ENCODE peak calls at places on chromosomes 13 and 19, in nine cellular contexts. One of them, this sample, is unnamed.
A peak's percentile ranks its signal among the peaks of the same experiment; 100 is the strongest.

GRCh38 chr19:56951672-56952071 is 111.1 kb upstream of the PEG3 start:
- DNase-seq in pancreas: no peak
- DNase-seq in ascending aorta: no peak
- DNase-seq in lung: no peak
- DNase-seq in IMR-90: no peak
- DNase-seq in tibial artery: no peak
- DNase-seq in cardiac muscle cell: no peak
- DNase-seq in colonic mucosa: no peak
- DNase-seq in bronchial epithelial cell: no peak
- DNase-seq in this sample: no peak

GRCh38 chr19:28883241-28883693 is 329.7 kb downstream of the UQCRFS1 start:
- DNase-seq in IMR-90: peak; percentile 41
- DNase-seq in pancreas: no peak
- DNase-seq in ascending aorta: no peak
- DNase-seq in cardiac muscle cell: peak; percentile 74
- DNase-seq in colonic mucosa: no peak
- DNase-seq in bronchial epithelial cell: no peak
- DNase-seq in tibial artery: no peak
- DNase-seq in lung: no peak
- DNase-seq in this sample: no peak

GRCh38 chr13:46686171-46686570 is 110.8 kb downstream of the ESD start:
- DNase-seq in colonic mucosa: no peak
- DNase-seq in ascending aorta: no peak
- DNase-seq in IMR-90: no peak
- DNase-seq in cardiac muscle cell: no peak
- DNase-seq in pancreas: no peak
- DNase-seq in bronchial epithelial cell: peak; percentile 48
- DNase-seq in lung: no peak
- DNase-seq in tibial artery: no peak
- DNase-seq in this sample: no peak

GRCh38 chr13:82176761-82177160 is 1705.5 kb downstream of the SLITRK1 start:
- DNase-seq in pancreas: no peak
- DNase-seq in tibial artery: no peak
- DNase-seq in colonic mucosa: no peak
- DNase-seq in bronchial epithelial cell: no peak
- DNase-seq in IMR-90: no peak
- DNase-seq in cardiac muscle cell: no peak
- DNase-seq in ascending aorta: no peak
- DNase-seq in lung: no peak
- DNase-seq in this sample: no peak

GRCh38 chr19:6521718-6522646 is 8.8 kb upstream of the TNFSF9 start:
- DNase-seq in lung: no peak
- DNase-seq in pancreas: no peak
- DNase-seq in cardiac muscle cell: no peak
- DNase-seq in bronchial epithelial cell: no peak
- DNase-seq in ascending aorta: no peak
- DNase-seq in tibial artery: no peak
- DNase-seq in IMR-90: no peak
- DNase-seq in colonic mucosa: no peak
- DNase-seq in this sample: peak; percentile 91

GRCh38 chr19:18062043-18062442 is 24.7 kb downstream of the IL12RB1 start:
- DNase-seq in lung: no peak
- DNase-seq in bronchial epithelial cell: no peak
- DNase-seq in ascending aorta: no peak
- DNase-seq in tibial artery: no peak
- DNase-seq in IMR-90: no peak
- DNase-seq in colonic mucosa: no peak
- DNase-seq in cardiac muscle cell: no peak
- DNase-seq in pancreas: no peak
- DNase-seq in this sample: no peak

GRCh38 chr13:29457299-29457698 is 138.2 kb downstream of the SLC7A1 start:
- DNase-seq in ascending aorta: no peak
- DNase-seq in bronchial epithelial cell: peak; percentile 96
- DNase-seq in cardiac muscle cell: no peak
- DNase-seq in pancreas: no peak
- DNase-seq in IMR-90: peak; percentile 79
- DNase-seq in tibial artery: no peak
- DNase-seq in colonic mucosa: no peak
- DNase-seq in lung: no peak
- DNase-seq in this sample: no peak

GRCh38 chr13:95247857-95248256 is 53.4 kb downstream of the ABCC4 start:
- DNase-seq in bronchial epithelial cell: no peak
- DNase-seq in colonic mucosa: no peak
- DNase-seq in lung: no peak
- DNase-seq in tibial artery: no peak
- DNase-seq in IMR-90: no peak
- DNase-seq in pancreas: no peak
- DNase-seq in cardiac muscle cell: no peak
- DNase-seq in ascending aorta: no peak
- DNase-seq in this sample: no peak

GRCh38 chr19:46861691-46862503 is 1.1 kb downstream of the ARHGAP35 start:
- DNase-seq in tibial artery: no peak
- DNase-seq in cardiac muscle cell: peak; percentile 63
- DNase-seq in bronchial epithelial cell: no peak
- DNase-seq in colonic mucosa: peak; percentile 53
- DNase-seq in IMR-90: no peak
- DNase-seq in ascending aorta: peak; percentile 62
- DNase-seq in pancreas: peak; percentile 64
- DNase-seq in lung: no peak
- DNase-seq in this sample: peak; percentile 33

GRCh38 chr19:49663224-49663623 is 2.4 kb downstream of the IRF3 start:
- DNase-seq in IMR-90: no peak
- DNase-seq in bronchial epithelial cell: no peak
- DNase-seq in cardiac muscle cell: no peak
- DNase-seq in colonic mucosa: no peak
- DNase-seq in lung: no peak
- DNase-seq in tibial artery: no peak
- DNase-seq in pancreas: no peak
- DNase-seq in ascending aorta: no peak
- DNase-seq in this sample: no peak

GRCh38 chr13:52004508-52005183 is 6.6 kb downstream of the ATP7B start:
- DNase-seq in lung: no peak
- DNase-seq in bronchial epithelial cell: no peak
- DNase-seq in tibial artery: no peak
- DNase-seq in colonic mucosa: peak; percentile 63
- DNase-seq in IMR-90: no peak
- DNase-seq in cardiac muscle cell: no peak
- DNase-seq in ascending aorta: no peak
- DNase-seq in pancreas: no peak
- DNase-seq in this sample: no peak

GRCh38 chr19:7673995-7674667 is 2.8 kb upstream of the MCEMP1 start:
- DNase-seq in colonic mucosa: peak; percentile 86
- DNase-seq in pancreas: no peak
- DNase-seq in cardiac muscle cell: peak; percentile 20
- DNase-seq in IMR-90: peak; percentile 45
- DNase-seq in lung: peak; percentile 80
- DNase-seq in ascending aorta: peak; percentile 72
- DNase-seq in bronchial epithelial cell: peak; percentile 32
- DNase-seq in tibial artery: peak; percentile 73
- DNase-seq in this sample: peak; percentile 64

GRCh38 chr19:12969292-12969988 is at the start of gene DAND5:
- DNase-seq in colonic mucosa: no peak
- DNase-seq in pancreas: no peak
- DNase-seq in IMR-90: no peak
- DNase-seq in cardiac muscle cell: no peak
- DNase-seq in lung: no peak
- DNase-seq in ascending aorta: no peak
- DNase-seq in bronchial epithelial cell: no peak
- DNase-seq in tibial artery: no peak
- DNase-seq in this sample: no peak

GRCh38 chr13:42973581-42973980 is 18.5 kb downstream of the EPSTI1 start:
- DNase-seq in ascending aorta: no peak
- DNase-seq in IMR-90: no peak
- DNase-seq in bronchial epithelial cell: peak; percentile 51
- DNase-seq in tibial artery: no peak
- DNase-seq in pancreas: no peak
- DNase-seq in colonic mucosa: no peak
- DNase-seq in lung: no peak
- DNase-seq in cardiac muscle cell: no peak
- DNase-seq in this sample: no peak

GRCh38 chr19:4581381-4582111 is 22.1 kb upstream of the SEMA6B start:
- DNase-seq in ascending aorta: no peak
- DNase-seq in colonic mucosa: no peak
- DNase-seq in IMR-90: no peak
- DNase-seq in lung: no peak
- DNase-seq in cardiac muscle cell: peak; percentile 80
- DNase-seq in pancreas: no peak
- DNase-seq in bronchial epithelial cell: no peak
- DNase-seq in tibial artery: no peak
- DNase-seq in this sample: peak; percentile 62

GRCh38 chr19:45391346-45391745 is 13.5 kb downstream of the PPP1R13L start:
- DNase-seq in bronchial epithelial cell: no peak
- DNase-seq in lung: no peak
- DNase-seq in cardiac muscle cell: no peak
- DNase-seq in tibial artery: no peak
- DNase-seq in IMR-90: peak; percentile 18
- DNase-seq in ascending aorta: no peak
- DNase-seq in colonic mucosa: no peak
- DNase-seq in pancreas: no peak
- DNase-seq in this sample: no peak

GRCh38 chr13:76886292-76887061 is at the start of gene KCTD12:
- DNase-seq in bronchial epithelial cell: peak; percentile 43
- DNase-seq in IMR-90: peak; percentile 73
- DNase-seq in pancreas: peak; percentile 91
- DNase-seq in tibial artery: peak; percentile 94
- DNase-seq in cardiac muscle cell: peak; percentile 95
- DNase-seq in ascending aorta: peak; percentile 94
- DNase-seq in lung: peak; percentile 87
- DNase-seq in colonic mucosa: peak; percentile 85
- DNase-seq in this sample: peak; percentile 93

GRCh38 chr13:49219647-49220034 is 497 bp upstream of the MLNR start:
- DNase-seq in cardiac muscle cell: no peak
- DNase-seq in tibial artery: no peak
- DNase-seq in IMR-90: no peak
- DNase-seq in lung: no peak
- DNase-seq in colonic mucosa: no peak
- DNase-seq in pancreas: no peak
- DNase-seq in bronchial epithelial cell: no peak
- DNase-seq in ascending aorta: no peak
- DNase-seq in this sample: no peak

GRCh38 chr19:35114656-35115537 is 726 bp upstream of the FXYD3 start:
- DNase-seq in bronchial epithelial cell: peak; percentile 55
- DNase-seq in cardiac muscle cell: peak; percentile 74
- DNase-seq in pancreas: peak; percentile 89
- DNase-seq in tibial artery: peak; percentile 82
- DNase-seq in IMR-90: peak; percentile 27
- DNase-seq in colonic mucosa: peak; percentile 86
- DNase-seq in lung: peak; percentile 70
- DNase-seq in ascending aorta: peak; percentile 80
- DNase-seq in this sample: no peak
- H3K4me3 ChIP-seq in bronchial epithelial cell: peak overlapping the region; percentile 52
- H3K4me3 ChIP-seq in cardiac muscle cell: peak overlapping the region; percentile 1
- H3K4me3 ChIP-seq in pancreas: peak overlapping the region; percentile 41
- H3K4me3 ChIP-seq in tibial artery: peak overlapping the region; percentile 13
- H3K4me3 ChIP-seq in IMR-90: peak overlapping the region; percentile 1
- H3K4me3 ChIP-seq in colonic mucosa: peak overlapping the region; percentile 32
- H3K4me3 ChIP-seq in lung: no peak overlapping the region
- H3K4me3 ChIP-seq in ascending aorta: peak overlapping the region; percentile 55
- H3K4me3 ChIP-seq in this sample: no peak overlapping the region

GRCh38 chr13:40875048-40875447 is 85.6 kb downstream of the SLC25A15 start:
- DNase-seq in cardiac muscle cell: no peak
- DNase-seq in pancreas: no peak
- DNase-seq in IMR-90: no peak
- DNase-seq in lung: no peak
- DNase-seq in bronchial epithelial cell: peak; percentile 22
- DNase-seq in tibial artery: no peak
- DNase-seq in colonic mucosa: no peak
- DNase-seq in ascending aorta: no peak
- DNase-seq in this sample: no peak

GRCh38 chr13:40875583-40875982 is 86.2 kb downstream of the SLC25A15 start:
- DNase-seq in IMR-90: no peak
- DNase-seq in lung: no peak
- DNase-seq in cardiac muscle cell: no peak
- DNase-seq in tibial artery: no peak
- DNase-seq in bronchial epithelial cell: peak; percentile 5
- DNase-seq in colonic mucosa: no peak
- DNase-seq in pancreas: no peak
- DNase-seq in ascending aorta: no peak
- DNase-seq in this sample: no peak

GRCh38 chr13:40878823-40879222 is 89.4 kb downstream of the SLC25A15 start:
- DNase-seq in colonic mucosa: no peak
- DNase-seq in ascending aorta: no peak
- DNase-seq in bronchial epithelial cell: no peak
- DNase-seq in tibial artery: no peak
- DNase-seq in pancreas: no peak
- DNase-seq in cardiac muscle cell: no peak
- DNase-seq in lung: no peak
- DNase-seq in IMR-90: no peak
- DNase-seq in this sample: no peak

GRCh38 chr13:40876020-40876738 is 86.8 kb downstream of the SLC25A15 start:
- DNase-seq in ascending aorta: no peak
- DNase-seq in IMR-90: no peak
- DNase-seq in lung: no peak
- DNase-seq in pancreas: no peak
- DNase-seq in colonic mucosa: no peak
- DNase-seq in bronchial epithelial cell: peak; percentile 8
- DNase-seq in tibial artery: no peak
- DNase-seq in cardiac muscle cell: no peak
- DNase-seq in this sample: no peak

DNA sequence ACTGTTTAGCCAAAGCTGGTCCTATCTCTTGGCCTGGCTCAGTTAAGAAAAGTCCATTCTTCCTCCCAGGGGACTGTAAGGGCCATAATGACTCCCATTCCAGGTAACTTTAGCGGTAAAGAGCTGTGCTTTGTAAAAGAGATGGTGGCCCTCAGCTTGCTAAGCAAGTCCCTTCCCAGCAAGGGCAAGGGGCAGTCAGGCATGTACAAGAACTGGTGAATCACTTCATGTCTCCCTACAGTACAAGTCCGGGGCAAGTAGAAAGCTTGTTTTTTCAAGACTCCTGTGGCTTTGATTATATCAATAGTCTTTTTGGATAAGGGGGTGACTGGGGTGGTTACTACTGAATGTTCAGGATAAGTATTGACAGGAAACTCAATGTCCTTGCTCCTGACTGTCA is 88.9 kb downstream of the SLC25A15 start:
- DNase-seq in cardiac muscle cell: no peak
- DNase-seq in bronchial epithelial cell: peak; percentile 42
- DNase-seq in ascending aorta: no peak
- DNase-seq in lung: no peak
- DNase-seq in pancreas: no peak
- DNase-seq in tibial artery: no peak
- DNase-seq in colonic mucosa: no peak
- DNase-seq in IMR-90: peak; percentile 7
- DNase-seq in this sample: no peak
- H3K36me3 ChIP-seq in cardiac muscle cell: no peaks in the 10 kb centered on the region
- H3K36me3 ChIP-seq in bronchial epithelial cell: no peaks in the 10 kb centered on the region
- H3K36me3 ChIP-seq in ascending aorta: peaks cover 34% of the 10 kb centered on the region
- H3K36me3 ChIP-seq in lung: peaks cover 6% of the 10 kb centered on the region
- H3K36me3 ChIP-seq in pancreas: peaks cover 6% of the 10 kb centered on the region
- H3K36me3 ChIP-seq in tibial artery: peaks cover 73% of the 10 kb centered on the region
- H3K36me3 ChIP-seq in colonic mucosa: no peaks in the 10 kb centered on the region
- H3K36me3 ChIP-seq in IMR-90: peaks cover 6% of the 10 kb centered on the region
- H3K36me3 ChIP-seq in this sample: no peaks in the 10 kb centered on the region

GRCh38 chr19:16200038-16200775 is 2.5 kb downstream of the AP1M1 start:
- DNase-seq in colonic mucosa: no peak
- DNase-seq in lung: peak; percentile 69
- DNase-seq in IMR-90: peak; percentile 33
- DNase-seq in ascending aorta: peak; percentile 72
- DNase-seq in tibial artery: peak; percentile 74
- DNase-seq in pancreas: no peak
- DNase-seq in cardiac muscle cell: no peak
- DNase-seq in bronchial epithelial cell: no peak
- DNase-seq in this sample: no peak
- TF ChIP-seq CTCF in colonic mucosa: no peak
- TF ChIP-seq CTCF in lung: no peak
- TF ChIP-seq CTCF in IMR-90: no peak
- TF ChIP-seq CTCF in ascending aorta: no peak
- TF ChIP-seq CTCF in tibial artery: no peak
- TF ChIP-seq CTCF in pancreas: no peak
- TF ChIP-seq CTCF in cardiac muscle cell: peak; percentile 3
- TF ChIP-seq CTCF in bronchial epithelial cell: no peak
- TF ChIP-seq CTCF in this sample: no peak

GRCh38 chr19:3576696-3577443 is 4.1 kb downstream of the HMG20B start:
- DNase-seq in colonic mucosa: peak; percentile 63
- DNase-seq in ascending aorta: no peak
- DNase-seq in lung: no peak
- DNase-seq in cardiac muscle cell: peak; percentile 75
- DNase-seq in pancreas: peak; percentile 73
- DNase-seq in tibial artery: peak; percentile 82
- DNase-seq in IMR-90: peak; percentile 43
- DNase-seq in bronchial epithelial cell: no peak
- DNase-seq in this sample: no peak
- H3K4me3 ChIP-seq in colonic mucosa: peak overlapping the region; percentile 34
- H3K4me3 ChIP-seq in ascending aorta: peak overlapping the region; percentile 27
- H3K4me3 ChIP-seq in lung: no peak overlapping the region
- H3K4me3 ChIP-seq in cardiac muscle cell: peak overlapping the region; percentile 15
- H3K4me3 ChIP-seq in pancreas: no peak overlapping the region
- H3K4me3 ChIP-seq in tibial artery: peak overlapping the region; percentile 20
- H3K4me3 ChIP-seq in IMR-90: no peak overlapping the region
- H3K4me3 ChIP-seq in bronchial epithelial cell: peak overlapping the region; percentile 10
- H3K4me3 ChIP-seq in this sample: no peak overlapping the region

This sample was measured in GM06990.